ENCODE peak calls at places on chromosomes 7 and 10, in six cellular contexts. W is fibroblast of the conjunctiva; C is activated CD4-positive, alpha-beta T cell treated with anti-CD3 and anti-CD28 coated beads for 36 hours; O is GM06990; D is NCI-H2171 treated with DMSO at 0.1 percent for 48 hours; V is T follicular helper cell. L is an unnamed sample.

GRCh38 chr10:60905580-60905979 is 38.4 kb downstream of the RHOBTB1 start:
- DNase-seq in W (peak; percentile 47), C (no peak), O (no peak), D (no peak), V (no peak), L (no peak)

GRCh38 chr7:152597514-152597913 is 78.4 kb downstream of the XRCC2 start:
- DNase-seq in W (no peak), C (no peak), O (no peak), D (no peak), V (no peak), L (no peak)

GRCh38 chr7:148478551-148478950 is 112.0 kb upstream of the C7orf33 start:
- DNase-seq in W (no peak), C (no peak), O (no peak), D (no peak), V (no peak), L (no peak)

GRCh38 chr7:101547022-101547915 is 81.8 kb downstream of the MYL10 start:
- DNase-seq in W (no peak), C (no peak), O (no peak), D (no peak), V (no peak), L (no peak)

GRCh38 chr7:157414702-157415096 is 77.9 kb downstream of the DNAJB6 start:
- DNase-seq in W (no peak), C (no peak), O (no peak), D (no peak), V (no peak), L (no peak)

GRCh38 chr7:106870983-106871410 is 5.9 kb downstream of the PIK3CG start:
- DNase-seq in W (no peak), C (no peak), O (peak; percentile 75), D (no peak), V (no peak), L (no peak)

GRCh38 chr10:3745582-3745981 is 39.4 kb downstream of the KLF6 start:
- DNase-seq in W (no peak), C (no peak), O (no peak), D (peak; percentile 63), V (no peak), L (no peak)

GRCh38 chr10:84685047-84685660 is 356.8 kb downstream of the CCSER2 start:
- DNase-seq in W (no peak), C (no peak), O (no peak), D (peak; percentile 65), V (no peak), L (no peak)

GRCh38 chr7:107830410-107830809 is 27.4 kb upstream of the SLC26A3 start:
- DNase-seq in W (no peak), C (no peak), O (no peak), D (no peak), V (no peak), L (no peak)

GRCh38 chr10:48439581-48440041 is 133.1 kb downstream of the MAPK8 start:
- DNase-seq in W (no peak), C (no peak), O (no peak), D (no peak), V (no peak), L (peak; percentile 41)

GRCh38 chr10:117374506-117375359 is 507 bp downstream of the PDZD8 start:
- DNase-seq in W (no peak), C (peak; percentile 51), O (peak; percentile 65), D (peak; percentile 39), V (no peak), L (no peak)

GRCh38 chr7:98771519-98772241 is 98.1 kb downstream of the TMEM130 start:
- DNase-seq in W (peak; percentile 34), C (no peak), O (no peak), D (peak; percentile 88), V (no peak), L (no peak)

GRCh38 chr10:52483587-52483986 is 169.5 kb downstream of the DKK1 start:
- DNase-seq in W (no peak), C (no peak), O (no peak), D (no peak), V (no peak), L (no peak)

GRCh38 chr7:12569673-12570072 is 847 bp upstream of the SCIN start:
- DNase-seq in W (no peak), C (no peak), O (no peak), D (peak; percentile 94), V (no peak), L (no peak)

GRCh38 chr7:66050990-66051424 is 24.6 kb upstream of the ASL start:
- DNase-seq in W (peak; percentile 93), C (no peak), O (no peak), D (peak; percentile 96), V (no peak), L (peak; percentile 65)

GRCh38 chr7:99083068-99083651 is 60.7 kb downstream of the SMURF1 start:
- DNase-seq in W (no peak), C (no peak), O (no peak), D (no peak), V (no peak), L (no peak)

GRCh38 chr7:96314402-96315108 is 7.3 kb downstream of the SLC25A13 start:
- DNase-seq in W (no peak), C (no peak), O (no peak), D (no peak), V (no peak), L (no peak)